ENCODE peak calls at places on chromosomes 4 and X, in four cellular contexts. V is CD4-positive, alpha-beta T cell; L is GM20000; W is H9. B is an unnamed sample.

GRCh38 chrX:14022019-14022418 is 7.7 kb downstream of the GEMIN8 start:
- DNase-seq in L (no peak), V (no peak), W (no peak), B (no peak)

GRCh38 chr4:160026720-160027119 is 923.8 kb downstream of the RAPGEF2 start:
- DNase-seq in W (peak), V (no peak), L (no peak), B (no peak)

GRCh38 chr4:70815370-70815769 is 24.3 kb downstream of the GRSF1 start:
- DNase-seq in V (no peak), L (no peak), W (no peak), B (no peak)

GRCh38 chrX:112961981-112962380 is 121.3 kb upstream of the AMOT start:
- DNase-seq in W (no peak), L (no peak), V (no peak), B (no peak)

GRCh38 chr4:116108606-116109005 is 976.8 kb downstream of the TRAM1L1 start:
- DNase-seq in L (no peak), V (no peak), W (no peak), B (no peak)

GRCh38 chrX:3026074-3026588 is 15.1 kb upstream of the ARSF start:
- DNase-seq in V (no peak), W (no peak), L (no peak), B (no peak)

GRCh38 chr4:156193116-156193515 is 239.4 kb upstream of the CTSO start:
- DNase-seq in L (no peak), V (no peak), W (no peak), B (no peak)

GRCh38 chr4:106986486-106986885 is 49.6 kb downstream of the DKK2 start:
- DNase-seq in L (no peak), V (no peak), W (no peak), B (peak)

GRCh38 chr4:15003891-15004700 is 1.8 kb downstream of the CPEB2 start:
- DNase-seq in L (peak), W (peak), V (peak), B (no peak)

GRCh38 chrX:110145854-110146253 is 142.9 kb downstream of the TMEM164 start:
- DNase-seq in W (no peak), L (peak), V (no peak), B (no peak)

GRCh38 chrX:45806410-45807121 is 605.9 kb upstream of the DIPK2B start:
- DNase-seq in W (no peak), L (peak), V (no peak), B (peak)

GRCh38 chr4:36138221-36138620 is 106.1 kb downstream of the ARAP2 start:
- DNase-seq in V (no peak), L (no peak), W (no peak), B (no peak)

GRCh38 chr4:90718926-90719325 is 591.7 kb downstream of the CCSER1 start:
- DNase-seq in W (no peak), V (no peak), L (no peak), B (no peak)

GRCh38 chr4:20825493-20825892 is 125.2 kb downstream of the PACRGL start:
- DNase-seq in W (no peak), L (no peak), V (no peak), B (no peak)

GRCh38 chr4:66108898-66109297 is 438.6 kb upstream of the EPHA5 start:
- DNase-seq in L (no peak), W (no peak), V (no peak), B (no peak)
- TF ChIP-seq CTCF in L (no peak), W (peak), V (no peak), B (peak)

GRCh38 chr4:1126506-1126905 is 13.1 kb upstream of the RNF212 start:
- DNase-seq in L (no peak), W (no peak), V (no peak), B (no peak)

GRCh38 chr4:1136028-1136427 is 22.7 kb upstream of the RNF212 start:
- DNase-seq in L (no peak), W (no peak), V (no peak), B (no peak)

GRCh38 chr4:1133033-1133432 is 19.7 kb upstream of the RNF212 start:
- DNase-seq in L (no peak), W (no peak), V (no peak), B (no peak)

GRCh38 chr4:1130318-1131186 is 17.2 kb upstream of the RNF212 start:
- DNase-seq in L (peak), V (peak), W (peak), B (peak)
- TF ChIP-seq CTCF in L (peak), V (peak), W (peak), B (peak)

DNA sequence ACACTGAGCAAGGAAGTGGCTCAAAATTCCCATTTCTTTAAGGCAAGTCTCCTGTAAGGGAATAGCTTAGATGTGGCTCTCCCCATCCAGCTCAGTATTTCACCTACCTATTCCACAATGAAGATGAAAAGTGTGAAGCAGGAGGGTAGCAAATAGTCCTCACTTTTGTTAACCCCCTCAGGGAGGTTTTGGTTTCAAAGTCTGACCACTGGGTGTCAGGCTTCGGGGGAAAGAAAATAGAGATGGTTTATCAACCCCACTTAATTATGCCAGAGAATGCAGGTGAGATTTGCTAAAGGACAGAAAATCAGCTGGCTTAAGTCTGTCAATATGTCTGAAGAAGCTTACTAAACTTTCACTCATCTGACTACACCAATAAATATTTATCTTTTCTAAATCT is 69.5 kb downstream of the DHX15 start:
- DNase-seq in W (no peak), L (peak), V (no peak), B (no peak)
- TF ChIP-seq CTCF in W (peak), L (no peak), V (no peak), B (peak)

DNA sequence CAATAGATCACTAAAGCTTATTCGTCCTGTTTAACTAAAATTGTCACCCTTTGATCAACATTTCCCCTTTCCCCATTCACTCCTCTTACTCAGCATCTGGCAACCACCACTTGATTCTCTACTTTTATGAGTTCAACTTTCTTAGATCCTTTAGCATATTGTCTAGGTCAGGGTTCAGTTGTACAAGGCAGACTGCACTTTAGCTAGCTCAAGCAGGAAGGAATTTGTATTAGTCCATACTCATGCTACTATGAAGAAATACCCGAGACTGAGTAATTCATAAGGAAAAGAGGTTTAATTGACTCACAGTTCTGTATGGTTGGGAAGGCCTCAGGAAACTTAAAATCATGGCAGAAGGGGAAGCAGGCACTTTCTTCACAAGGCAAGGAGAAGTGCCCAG is 44.3 kb downstream of the TASL start:
- DNase-seq in V (no peak), L (no peak), W (no peak), B (peak)
- TF ChIP-seq CTCF in V (no peak), L (no peak), W (no peak), B (no peak)

DNA sequence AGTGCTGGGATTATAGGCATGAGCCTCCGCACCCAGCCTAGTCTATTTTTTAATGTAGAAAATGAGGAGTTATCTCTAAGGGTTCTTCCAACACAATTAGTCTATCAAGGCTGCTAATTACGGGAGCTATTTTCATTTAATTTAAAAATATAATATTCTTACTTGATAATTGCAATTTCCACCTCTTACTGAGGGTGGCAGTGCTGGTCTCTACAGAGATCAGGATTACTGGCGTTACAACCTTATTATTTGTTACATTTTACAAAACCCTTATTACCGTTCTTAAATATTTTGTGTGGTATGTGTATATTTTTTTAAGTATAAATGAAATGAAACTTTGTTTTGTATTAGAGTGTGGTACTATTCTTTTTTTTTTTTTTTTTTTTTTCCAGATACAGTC is 17.6 kb upstream of the GK start:
- DNase-seq in V (no peak), W (no peak), L (no peak), B (no peak)
- TF ChIP-seq CTCF in V (peak), W (peak), L (no peak), B (peak)

GRCh38 chr4:184503869-184504300 is 29.5 kb upstream of the IRF2 start:
- DNase-seq in W (no peak), V (no peak), L (no peak), B (peak)

GRCh38 chr4:184510431-184510830 is 36.1 kb upstream of the IRF2 start:
- DNase-seq in V (no peak), W (no peak), L (no peak), B (no peak)

GRCh38 chr4:184504385-184504784 is 30.0 kb upstream of the IRF2 start:
- DNase-seq in W (no peak), V (no peak), L (no peak), B (no peak)

GRCh38 chr4:184511156-184511555 is 36.8 kb upstream of the IRF2 start:
- DNase-seq in V (no peak), L (no peak), W (no peak), B (no peak)

DNA sequence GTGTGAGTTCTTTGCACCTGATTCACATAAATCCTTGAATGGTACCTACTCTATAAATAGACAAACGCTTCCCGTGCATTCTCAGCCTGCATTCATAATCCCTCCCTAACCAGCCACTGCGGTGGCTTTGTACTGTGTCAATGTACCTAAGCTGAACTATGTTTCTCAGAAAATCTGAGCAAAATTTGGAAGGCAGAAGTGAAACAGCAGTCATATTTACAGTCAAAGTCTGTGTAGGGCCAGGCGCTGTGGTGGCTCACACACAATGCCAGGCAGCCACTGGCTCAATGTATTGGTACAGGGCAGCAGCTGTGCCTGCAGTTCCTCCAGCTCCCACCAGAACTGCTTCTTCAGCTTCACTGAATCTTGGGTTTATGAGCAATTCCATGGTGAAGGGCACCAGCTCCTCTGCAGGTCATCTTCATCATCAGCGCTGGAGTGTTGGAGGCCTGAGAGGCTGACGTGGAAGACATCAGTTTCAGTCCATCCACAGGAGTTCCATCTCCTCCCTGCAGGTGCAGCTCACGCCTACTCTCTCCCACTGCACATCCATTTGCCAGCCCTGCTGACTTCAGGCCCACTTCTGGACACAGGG is 32.3 kb upstream of the IRF2 start:
- DNase-seq in W (peak), V (no peak), L (peak), B (no peak)
- TF ChIP-seq CTCF in W (peak), V (peak), L (no peak), B (peak)

GRCh38 chrX:15566244-15566643 is 34.5 kb downstream of the ACE2 start:
- DNase-seq in V (no peak), L (no peak), W (no peak), B (no peak)

GRCh38 chrX:15564981-15565579 is 35.7 kb downstream of the ACE2 start:
- DNase-seq in L (peak), V (no peak), W (peak), B (peak)

GRCh38 chrX:15567267-15567666 is 33.5 kb downstream of the ACE2 start:
- DNase-seq in V (no peak), W (no peak), L (no peak), B (no peak)

GRCh38 chrX:15570145-15570544 is 30.6 kb downstream of the ACE2 start:
- DNase-seq in W (no peak), V (no peak), L (no peak), B (no peak)

GRCh38 chrX:15567886-15568616 is 32.7 kb downstream of the ACE2 start:
- DNase-seq in V (no peak), L (no peak), W (no peak), B (no peak)
- TF ChIP-seq CTCF in V (no peak), L (no peak), W (peak), B (peak)

GRCh38 chrX:55489315-55490009 is at the start of gene USP51:
- DNase-seq in V (no peak), L (peak), W (peak), B (no peak)
- TF ChIP-seq CTCF in V (peak), L (no peak), W (no peak), B (peak)

DNA sequence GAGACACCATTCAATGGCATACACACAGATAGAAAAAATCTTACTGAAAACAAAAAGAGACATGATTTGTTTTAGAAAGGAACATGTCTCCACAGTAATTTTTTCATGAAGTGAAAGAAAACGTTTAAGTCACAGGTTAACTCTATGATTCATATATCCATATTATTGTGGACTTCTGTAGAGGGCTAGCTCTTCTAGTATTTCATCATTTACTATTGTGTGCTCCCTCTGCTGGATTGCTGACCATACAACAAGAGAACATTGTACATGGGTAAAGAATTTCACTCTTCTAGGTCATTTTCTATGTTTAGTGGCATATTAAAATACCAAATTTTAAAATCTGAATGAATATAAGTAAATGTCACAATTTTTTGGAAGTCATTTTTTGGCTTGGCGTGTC is 91.8 kb upstream of the POU3F4 start:
- DNase-seq in V (no peak), L (no peak), W (no peak), B (no peak)
- TF ChIP-seq CTCF in V (no peak), L (no peak), W (peak), B (peak)

GRCh38 chrX:149504226-149504914 is 736 bp downstream of the IDS start:
- DNase-seq in L (peak), V (peak), W (peak), B (no peak)
- TF ChIP-seq CTCF in L (peak), V (peak), W (peak), B (peak)